ENCODE peak calls at places on chromosome 14, in five cellular contexts. F, B, Y, H and K are unnamed samples.
A peak's percentile ranks its signal among the peaks of the same experiment; 100 is the strongest.

GRCh38 chr14:52119030-52119429 is 50.2 kb upstream of the NID2 start:
- DNase-seq in H (no peak), B (no peak), F (no peak), Y (no peak), K (no peak)

GRCh38 chr14:56787530-56787929 is 22.7 kb downstream of the OTX2 start:
- DNase-seq in Y (no peak), B (no peak), F (no peak), H (no peak), K (no peak)

GRCh38 chr14:56274556-56274955 is 156.3 kb downstream of the PELI2 start:
- DNase-seq in H (no peak), B (no peak), F (no peak), Y (peak; percentile 71), K (no peak)

GRCh38 chr14:104280085-104280901 is 141.9 kb downstream of the KIF26A start:
- DNase-seq in H (no peak), Y (peak; percentile 58), B (no peak), F (no peak), K (peak; percentile 13)

GRCh38 chr14:75277000-75277795 is 1.4 kb upstream of the FOS start:
- DNase-seq in H (peak; percentile 47), Y (peak; percentile 98), F (no peak), B (peak; percentile 56), K (peak; percentile 79)

GRCh38 chr14:75428230-75429104 is 645 bp downstream of the JDP2 start:
- DNase-seq in Y (no peak), F (peak; percentile 13), H (no peak), B (no peak), K (no peak)

GRCh38 chr14:90453401-90453951 is 56.6 kb downstream of the CALM1 start:
- DNase-seq in Y (no peak), F (no peak), H (no peak), B (no peak), K (no peak)

GRCh38 chr14:31229009-31229408 is 21.4 kb upstream of the HECTD1 start:
- DNase-seq in Y (no peak), H (no peak), F (no peak), B (no peak), K (no peak)

GRCh38 chr14:95071649-95072256 is 85.6 kb downstream of the DICER1 start:
- DNase-seq in H (no peak), Y (no peak), B (no peak), F (no peak), K (no peak)

GRCh38 chr14:75864352-75864751 is 117.4 kb downstream of the TGFB3 start:
- DNase-seq in H (no peak), Y (no peak), F (no peak), B (no peak), K (no peak)

GRCh38 chr14:29240046-29240445 is 473.5 kb downstream of the FOXG1 start:
- DNase-seq in B (no peak), H (no peak), Y (no peak), F (no peak), K (no peak)

GRCh38 chr14:54211562-54212308 is 185.1 kb upstream of the CDKN3 start:
- DNase-seq in B (no peak), Y (no peak), H (no peak), F (no peak), K (no peak)

GRCh38 chr14:103527408-103528157 is 1.4 kb upstream of the TRMT61A start:
- DNase-seq in Y (no peak), B (no peak), H (no peak), F (no peak), K (no peak)

GRCh38 chr14:22084393-22085281 is 411.0 kb upstream of the OR4E1 start:
- DNase-seq in B (no peak), Y (no peak), F (no peak), H (no peak), K (no peak)

GRCh38 chr14:61418749-61419148 is 97.4 kb downstream of the PRKCH start:
- DNase-seq in H (no peak), Y (no peak), B (no peak), F (no peak), K (no peak)

GRCh38 chr14:103749860-103750259 is 34.2 kb downstream of the ZFYVE21 start:
- DNase-seq in H (no peak), B (no peak), F (no peak), Y (no peak), K (no peak)

GRCh38 chr14:90405755-90406154 is 8.9 kb downstream of the CALM1 start:
- DNase-seq in H (no peak), B (no peak), F (no peak), Y (no peak), K (no peak)

GRCh38 chr14:64507376-64508156 is 3.0 kb downstream of the ZBTB1 start:
- DNase-seq in F (no peak), B (peak; percentile 30), H (no peak), Y (no peak), K (no peak)

GRCh38 chr14:34754687-34755086 is 40.3 kb upstream of the CFL2 start:
- DNase-seq in H (no peak), F (no peak), B (no peak), Y (no peak), K (no peak)

GRCh38 chr14:85799668-85800067 is 269.7 kb downstream of the FLRT2 start:
- DNase-seq in B (no peak), Y (no peak), F (no peak), H (no peak), K (no peak)

GRCh38 chr14:76883437-76883836 is 57.2 kb downstream of the LRRC74A start:
- DNase-seq in B (no peak), H (no peak), F (no peak), Y (no peak), K (no peak)

GRCh38 chr14:51020024-51020710 is 74.7 kb downstream of the TRIM9 start:
- DNase-seq in Y (no peak), B (no peak), H (no peak), F (no peak), K (no peak)

GRCh38 chr14:23627961-23628360 is 8.2 kb upstream of the DHRS2 start:
- DNase-seq in Y (no peak), B (no peak), F (no peak), H (no peak), K (no peak)

GRCh38 chr14:104802913-104803184 is 1.9 kb downstream of the ZBTB42 start:
- DNase-seq in F (no peak), H (no peak), B (no peak), Y (no peak), K (no peak)

GRCh38 chr14:22556021-22556989 is 32.7 kb downstream of the DAD1 start:
- DNase-seq in B (peak; percentile 98), Y (peak; percentile 81), F (peak; percentile 83), H (peak; percentile 91), K (peak; percentile 94)

GRCh38 chr14:102951799-102952198 is 29.3 kb downstream of the AMN start:
- DNase-seq in Y (no peak), B (no peak), H (no peak), F (no peak), K (no peak)

GRCh38 chr14:50116221-50116956 is at the start of gene VCPKMT:
- DNase-seq in H (peak; percentile 95), F (peak; percentile 94), Y (peak; percentile 97), B (peak; percentile 92), K (peak; percentile 97)

GRCh38 chr14:23123419-23123818 is 4.4 kb upstream of the CEBPE start:
- DNase-seq in Y (peak; percentile 77), F (no peak), H (no peak), B (no peak), K (no peak)

GRCh38 chr14:65972891-65973290 is 513.3 kb upstream of the CCDC196 start:
- DNase-seq in H (no peak), F (no peak), B (no peak), Y (no peak), K (no peak)

GRCh38 chr14:100440758-100441203 is 117.6 kb downstream of the SLC25A47 start:
- DNase-seq in Y (no peak), F (no peak), H (no peak), B (no peak), K (no peak)

GRCh38 chr14:30214456-30215090 is 286.9 kb upstream of the PRKD1 start:
- DNase-seq in B (no peak), H (no peak), F (no peak), Y (no peak), K (no peak)

GRCh38 chr14:69666698-69667211 is 55.4 kb downstream of the SUSD6 start:
- DNase-seq in B (no peak), F (no peak), Y (peak; percentile 75), H (no peak), K (no peak)

GRCh38 chr14:103542545-103543088 is 13.6 kb downstream of the TRMT61A start:
- DNase-seq in Y (peak; percentile 86), H (no peak), B (no peak), F (no peak), K (no peak)

GRCh38 chr14:24965934-24966593 is 83.9 kb downstream of the STXBP6 start:
- DNase-seq in F (no peak), H (no peak), Y (no peak), B (no peak), K (no peak)

GRCh38 chr14:100078997-100079561 is 13.9 kb downstream of the EVL start:
- DNase-seq in Y (no peak), B (peak; percentile 77), F (no peak), H (peak; percentile 66), K (peak; percentile 68)